ENCODE peak calls at places on chromosome 13, in six cellular contexts. One of them, this sample, is unnamed.

GRCh38 chr13:23715762-23716235 is 145.6 kb downstream of the TNFRSF19 start:
- DNase-seq in esophagus squamous epithelium: no peak
- DNase-seq in stimulated activated CD4-positive, alpha-beta T cell treated with anti-CD3 and anti-CD28 coated beads, TNF-alpha, amount 100 ng/mL, for 48 hours: no peak
- DNase-seq in non-pigmented ciliary epithelial cell: no peak
- DNase-seq in activated T-cell treated with anti-CD3 and anti-CD28 coated beads for 24 hours: no peak
- DNase-seq in tibial nerve: no peak
- DNase-seq in this sample: no peak

GRCh38 chr13:51585696-51586095 is 1.4 kb downstream of the WDFY2 start:
- DNase-seq in activated T-cell treated with anti-CD3 and anti-CD28 coated beads for 24 hours: no peak
- DNase-seq in non-pigmented ciliary epithelial cell: no peak
- DNase-seq in tibial nerve: no peak
- DNase-seq in stimulated activated CD4-positive, alpha-beta T cell treated with anti-CD3 and anti-CD28 coated beads, TNF-alpha, amount 100 ng/mL, for 48 hours: no peak
- DNase-seq in esophagus squamous epithelium: no peak
- DNase-seq in this sample: peak; percentile 53

GRCh38 chr13:107968470-107968869 is 246.9 kb downstream of the LIG4 start:
- DNase-seq in esophagus squamous epithelium: no peak
- DNase-seq in tibial nerve: no peak
- DNase-seq in non-pigmented ciliary epithelial cell: no peak
- DNase-seq in activated T-cell treated with anti-CD3 and anti-CD28 coated beads for 24 hours: no peak
- DNase-seq in stimulated activated CD4-positive, alpha-beta T cell treated with anti-CD3 and anti-CD28 coated beads, TNF-alpha, amount 100 ng/mL, for 48 hours: no peak
- DNase-seq in this sample: no peak

GRCh38 chr13:113451951-113452421 is 1.3 kb downstream of the ADPRHL1 start:
- DNase-seq in stimulated activated CD4-positive, alpha-beta T cell treated with anti-CD3 and anti-CD28 coated beads, TNF-alpha, amount 100 ng/mL, for 48 hours: no peak
- DNase-seq in esophagus squamous epithelium: no peak
- DNase-seq in activated T-cell treated with anti-CD3 and anti-CD28 coated beads for 24 hours: no peak
- DNase-seq in non-pigmented ciliary epithelial cell: no peak
- DNase-seq in tibial nerve: no peak
- DNase-seq in this sample: no peak

GRCh38 chr13:93151277-93151676 is 75.3 kb upstream of the GPC6 start:
- DNase-seq in activated T-cell treated with anti-CD3 and anti-CD28 coated beads for 24 hours: no peak
- DNase-seq in non-pigmented ciliary epithelial cell: peak; percentile 57
- DNase-seq in stimulated activated CD4-positive, alpha-beta T cell treated with anti-CD3 and anti-CD28 coated beads, TNF-alpha, amount 100 ng/mL, for 48 hours: no peak
- DNase-seq in esophagus squamous epithelium: no peak
- DNase-seq in tibial nerve: no peak
- DNase-seq in this sample: no peak

GRCh38 chr13:37209621-37210020 is 104.2 kb upstream of the CSNK1A1L start:
- DNase-seq in esophagus squamous epithelium: no peak
- DNase-seq in activated T-cell treated with anti-CD3 and anti-CD28 coated beads for 24 hours: no peak
- DNase-seq in non-pigmented ciliary epithelial cell: no peak
- DNase-seq in tibial nerve: no peak
- DNase-seq in stimulated activated CD4-positive, alpha-beta T cell treated with anti-CD3 and anti-CD28 coated beads, TNF-alpha, amount 100 ng/mL, for 48 hours: no peak
- DNase-seq in this sample: no peak

GRCh38 chr13:23613971-23614370 is 43.8 kb downstream of the TNFRSF19 start:
- DNase-seq in non-pigmented ciliary epithelial cell: no peak
- DNase-seq in tibial nerve: no peak
- DNase-seq in stimulated activated CD4-positive, alpha-beta T cell treated with anti-CD3 and anti-CD28 coated beads, TNF-alpha, amount 100 ng/mL, for 48 hours: no peak
- DNase-seq in esophagus squamous epithelium: no peak
- DNase-seq in activated T-cell treated with anti-CD3 and anti-CD28 coated beads for 24 hours: no peak
- DNase-seq in this sample: no peak

GRCh38 chr13:20161275-20161950 is 561 bp upstream of the GJA3 start:
- DNase-seq in tibial nerve: no peak
- DNase-seq in esophagus squamous epithelium: no peak
- DNase-seq in non-pigmented ciliary epithelial cell: no peak
- DNase-seq in stimulated activated CD4-positive, alpha-beta T cell treated with anti-CD3 and anti-CD28 coated beads, TNF-alpha, amount 100 ng/mL, for 48 hours: no peak
- DNase-seq in activated T-cell treated with anti-CD3 and anti-CD28 coated beads for 24 hours: peak; percentile 24
- DNase-seq in this sample: no peak

GRCh38 chr13:106424805-106425204 is 110.7 kb downstream of the EFNB2 start:
- DNase-seq in tibial nerve: no peak
- DNase-seq in non-pigmented ciliary epithelial cell: no peak
- DNase-seq in stimulated activated CD4-positive, alpha-beta T cell treated with anti-CD3 and anti-CD28 coated beads, TNF-alpha, amount 100 ng/mL, for 48 hours: no peak
- DNase-seq in activated T-cell treated with anti-CD3 and anti-CD28 coated beads for 24 hours: no peak
- DNase-seq in esophagus squamous epithelium: no peak
- DNase-seq in this sample: no peak

GRCh38 chr13:71021810-71022422 is 845.1 kb downstream of the DACH1 start:
- DNase-seq in activated T-cell treated with anti-CD3 and anti-CD28 coated beads for 24 hours: no peak
- DNase-seq in esophagus squamous epithelium: no peak
- DNase-seq in stimulated activated CD4-positive, alpha-beta T cell treated with anti-CD3 and anti-CD28 coated beads, TNF-alpha, amount 100 ng/mL, for 48 hours: no peak
- DNase-seq in tibial nerve: no peak
- DNase-seq in non-pigmented ciliary epithelial cell: no peak
- DNase-seq in this sample: no peak

GRCh38 chr13:42660367-42660965 is 86.5 kb downstream of the TNFSF11 start:
- DNase-seq in stimulated activated CD4-positive, alpha-beta T cell treated with anti-CD3 and anti-CD28 coated beads, TNF-alpha, amount 100 ng/mL, for 48 hours: no peak
- DNase-seq in esophagus squamous epithelium: no peak
- DNase-seq in tibial nerve: no peak
- DNase-seq in non-pigmented ciliary epithelial cell: no peak
- DNase-seq in activated T-cell treated with anti-CD3 and anti-CD28 coated beads for 24 hours: no peak
- DNase-seq in this sample: no peak

GRCh38 chr13:31485183-31485582 is 254.1 kb upstream of the RXFP2 start:
- DNase-seq in non-pigmented ciliary epithelial cell: no peak
- DNase-seq in tibial nerve: no peak
- DNase-seq in esophagus squamous epithelium: no peak
- DNase-seq in stimulated activated CD4-positive, alpha-beta T cell treated with anti-CD3 and anti-CD28 coated beads, TNF-alpha, amount 100 ng/mL, for 48 hours: no peak
- DNase-seq in activated T-cell treated with anti-CD3 and anti-CD28 coated beads for 24 hours: no peak
- DNase-seq in this sample: no peak

GRCh38 chr13:78022164-78022877 is 103.7 kb upstream of the EDNRB start:
- DNase-seq in tibial nerve: peak; percentile 24
- DNase-seq in stimulated activated CD4-positive, alpha-beta T cell treated with anti-CD3 and anti-CD28 coated beads, TNF-alpha, amount 100 ng/mL, for 48 hours: peak; percentile 8
- DNase-seq in activated T-cell treated with anti-CD3 and anti-CD28 coated beads for 24 hours: peak; percentile 30
- DNase-seq in non-pigmented ciliary epithelial cell: peak; percentile 42
- DNase-seq in esophagus squamous epithelium: no peak
- DNase-seq in this sample: peak; percentile 70

GRCh38 chr13:33260168-33261098 is 25.1 kb downstream of the STARD13 start:
- DNase-seq in stimulated activated CD4-positive, alpha-beta T cell treated with anti-CD3 and anti-CD28 coated beads, TNF-alpha, amount 100 ng/mL, for 48 hours: no peak
- DNase-seq in activated T-cell treated with anti-CD3 and anti-CD28 coated beads for 24 hours: no peak
- DNase-seq in tibial nerve: no peak
- DNase-seq in esophagus squamous epithelium: no peak
- DNase-seq in non-pigmented ciliary epithelial cell: no peak
- DNase-seq in this sample: peak; percentile 70

GRCh38 chr13:93788456-93788855 is 561.8 kb downstream of the GPC6 start:
- DNase-seq in stimulated activated CD4-positive, alpha-beta T cell treated with anti-CD3 and anti-CD28 coated beads, TNF-alpha, amount 100 ng/mL, for 48 hours: no peak
- DNase-seq in activated T-cell treated with anti-CD3 and anti-CD28 coated beads for 24 hours: no peak
- DNase-seq in esophagus squamous epithelium: no peak
- DNase-seq in non-pigmented ciliary epithelial cell: no peak
- DNase-seq in tibial nerve: no peak
- DNase-seq in this sample: no peak

GRCh38 chr13:23868521-23868920 is 20.7 kb downstream of the MIPEP start:
- DNase-seq in stimulated activated CD4-positive, alpha-beta T cell treated with anti-CD3 and anti-CD28 coated beads, TNF-alpha, amount 100 ng/mL, for 48 hours: no peak
- DNase-seq in esophagus squamous epithelium: no peak
- DNase-seq in non-pigmented ciliary epithelial cell: peak; percentile 60
- DNase-seq in activated T-cell treated with anti-CD3 and anti-CD28 coated beads for 24 hours: no peak
- DNase-seq in tibial nerve: no peak
- DNase-seq in this sample: no peak

GRCh38 chr13:40762849-40763248 is 8.1 kb downstream of the MRPS31 start:
- DNase-seq in stimulated activated CD4-positive, alpha-beta T cell treated with anti-CD3 and anti-CD28 coated beads, TNF-alpha, amount 100 ng/mL, for 48 hours: no peak
- DNase-seq in activated T-cell treated with anti-CD3 and anti-CD28 coated beads for 24 hours: no peak
- DNase-seq in non-pigmented ciliary epithelial cell: no peak
- DNase-seq in tibial nerve: no peak
- DNase-seq in esophagus squamous epithelium: no peak
- DNase-seq in this sample: no peak

GRCh38 chr13:22749626-22750025 is 431.2 kb upstream of the SGCG start:
- DNase-seq in non-pigmented ciliary epithelial cell: no peak
- DNase-seq in esophagus squamous epithelium: no peak
- DNase-seq in activated T-cell treated with anti-CD3 and anti-CD28 coated beads for 24 hours: no peak
- DNase-seq in tibial nerve: no peak
- DNase-seq in stimulated activated CD4-positive, alpha-beta T cell treated with anti-CD3 and anti-CD28 coated beads, TNF-alpha, amount 100 ng/mL, for 48 hours: no peak
- DNase-seq in this sample: no peak

GRCh38 chr13:30918662-30919405 is 12.8 kb downstream of the MEDAG start:
- DNase-seq in tibial nerve: no peak
- DNase-seq in esophagus squamous epithelium: no peak
- DNase-seq in stimulated activated CD4-positive, alpha-beta T cell treated with anti-CD3 and anti-CD28 coated beads, TNF-alpha, amount 100 ng/mL, for 48 hours: no peak
- DNase-seq in activated T-cell treated with anti-CD3 and anti-CD28 coated beads for 24 hours: no peak
- DNase-seq in non-pigmented ciliary epithelial cell: no peak
- DNase-seq in this sample: no peak

GRCh38 chr13:81446441-81446840 is 1105.5 kb upstream of the SPRY2 start:
- DNase-seq in activated T-cell treated with anti-CD3 and anti-CD28 coated beads for 24 hours: no peak
- DNase-seq in non-pigmented ciliary epithelial cell: no peak
- DNase-seq in stimulated activated CD4-positive, alpha-beta T cell treated with anti-CD3 and anti-CD28 coated beads, TNF-alpha, amount 100 ng/mL, for 48 hours: no peak
- DNase-seq in tibial nerve: no peak
- DNase-seq in esophagus squamous epithelium: no peak
- DNase-seq in this sample: no peak

This sample was measured in pons.